ENCODE peak calls at places on chromosomes 12 and 14, in five cellular contexts. H is fibroblast of lung, Q is bronchial epithelial cell, R is kidney, D is lower lobe of right lung. Z is an unnamed sample.

GRCh38 chr14:55893695-55894094 is 224.5 kb upstream of the PELI2 start:
- DNase-seq in D (no peak), H (peak), R (no peak), Q (no peak), Z (no peak)

GRCh38 chr12:107330901-107331431 is 237.6 kb upstream of the CRY1 start:
- DNase-seq in D (no peak), Q (no peak), R (no peak), H (no peak), Z (no peak)

GRCh38 chr14:69957986-69958385 is 78.8 kb downstream of the SMOC1 start:
- DNase-seq in D (no peak), H (no peak), Q (no peak), R (no peak), Z (no peak)

GRCh38 chr12:66921151-66921550 is 242.3 kb upstream of the GRIP1 start:
- DNase-seq in H (no peak), D (no peak), Q (peak), R (no peak), Z (no peak)

GRCh38 chr12:29148958-29149690 is at the start of gene FAR2:
- DNase-seq in R (peak), Q (peak), H (peak), D (peak), Z (no peak)

GRCh38 chr12:104569348-104570173 is 112.8 kb downstream of the CHST11 start:
- DNase-seq in H (no peak), D (peak), Q (no peak), R (no peak), Z (peak)

GRCh38 chr12:88633312-88633711 is 53.0 kb upstream of the KITLG start:
- DNase-seq in D (no peak), R (no peak), Q (no peak), H (no peak), Z (no peak)

GRCh38 chr14:37697489-37698121 is 102.2 kb downstream of the TTC6 start:
- DNase-seq in R (no peak), D (no peak), H (peak), Q (peak), Z (no peak)

GRCh38 chr12:75553398-75553797 is 42.0 kb upstream of the KRR1 start:
- DNase-seq in D (no peak), Q (peak), R (no peak), H (peak), Z (no peak)

GRCh38 chr12:61750604-61751003 is 509.6 kb upstream of the USP15 start:
- DNase-seq in D (no peak), H (no peak), Q (peak), R (no peak), Z (no peak)

GRCh38 chr14:26808407-26808806 is 210.6 kb upstream of the NOVA1 start:
- DNase-seq in D (no peak), Q (peak), R (no peak), H (peak), Z (no peak)

GRCh38 chr14:101979666-101980065 is 15.3 kb downstream of the DYNC1H1 start:
- DNase-seq in D (no peak), H (peak), Q (no peak), R (no peak), Z (no peak)

GRCh38 chr14:55684956-55685584 is 105.1 kb downstream of the KTN1 start:
- DNase-seq in R (no peak), H (no peak), Q (no peak), D (no peak), Z (no peak)

GRCh38 chr14:80862983-80863382 is 78.6 kb downstream of the CEP128 start:
- DNase-seq in D (no peak), H (no peak), Q (no peak), R (no peak), Z (no peak)
- TF ChIP-seq CTCF in D (no peak), H (peak), Q (no peak), R (no peak), Z (no peak)

DNA sequence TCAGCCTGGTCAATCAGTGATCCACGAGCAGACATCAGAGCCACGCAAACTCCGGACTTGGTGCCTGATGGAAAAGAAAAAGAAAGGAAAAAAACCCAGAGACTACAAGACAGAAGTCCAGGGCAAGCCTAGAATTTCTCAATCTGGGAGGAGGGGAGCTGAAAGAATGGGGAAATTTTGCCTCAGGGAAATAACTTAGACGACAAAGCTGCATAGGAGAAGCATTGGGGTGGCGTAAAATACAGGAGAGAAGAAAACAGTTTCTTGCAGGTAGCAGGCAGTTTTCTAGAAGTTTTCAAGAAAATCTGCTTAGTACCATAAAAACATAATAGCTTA is 2.6 kb upstream of the SLC11A2 start:
- DNase-seq in R (no peak), H (no peak), D (no peak), Q (peak), Z (no peak)
- H3K4me3 ChIP-seq in R (peak), H (no peak), D (no peak), Q (peak), Z (peak)

GRCh38 chr12:120684523-120684932 is 2.4 kb upstream of the MLEC start:
- DNase-seq in H (no peak), D (no peak), R (no peak), Q (peak), Z (no peak)

GRCh38 chr12:120687570-120688289 is 781 bp downstream of the MLEC start:
- DNase-seq in D (peak), H (peak), Q (no peak), R (no peak), Z (no peak)

GRCh38 chr12:120686151-120686689 is 729 bp upstream of the MLEC start:
- DNase-seq in H (peak), D (peak), Q (peak), R (peak), Z (peak)

GRCh38 chr12:120688527-120689071 is 1.6 kb downstream of the MLEC start:
- DNase-seq in H (peak), Q (peak), D (no peak), R (no peak), Z (no peak)

GRCh38 chr12:120686690-120687569 is at the start of gene MLEC:
- DNase-seq in H (peak), Q (peak), R (peak), D (peak), Z (peak)
- TF ChIP-seq CTCF in H (no peak), Q (peak), R (peak), D (peak), Z (no peak)

DNA sequence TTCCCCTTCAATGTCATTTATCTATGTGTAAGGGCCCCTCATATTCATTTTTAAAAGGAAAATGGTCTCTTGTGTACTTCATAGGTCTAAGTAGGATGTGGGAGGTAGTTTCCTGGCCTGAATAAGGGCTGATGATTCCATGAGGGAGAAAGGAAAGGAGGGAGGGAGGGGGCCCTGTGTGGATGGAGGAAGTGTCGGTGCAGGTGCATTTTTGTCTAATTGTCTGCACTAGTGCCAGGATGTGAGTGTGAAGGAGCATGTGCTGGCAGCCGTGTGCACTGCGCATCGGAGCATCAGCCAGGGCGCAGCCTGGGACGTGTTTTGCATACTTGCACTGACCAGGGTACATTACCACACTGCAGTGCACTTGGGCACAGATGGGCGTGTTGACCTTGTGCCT is 29.2 kb downstream of the SMUG1 start:
- DNase-seq in D (no peak), Q (no peak), R (no peak), H (no peak), Z (no peak)
- H3K4me3 ChIP-seq in D (no peak), Q (no peak), R (no peak), H (no peak), Z (no peak)

DNA sequence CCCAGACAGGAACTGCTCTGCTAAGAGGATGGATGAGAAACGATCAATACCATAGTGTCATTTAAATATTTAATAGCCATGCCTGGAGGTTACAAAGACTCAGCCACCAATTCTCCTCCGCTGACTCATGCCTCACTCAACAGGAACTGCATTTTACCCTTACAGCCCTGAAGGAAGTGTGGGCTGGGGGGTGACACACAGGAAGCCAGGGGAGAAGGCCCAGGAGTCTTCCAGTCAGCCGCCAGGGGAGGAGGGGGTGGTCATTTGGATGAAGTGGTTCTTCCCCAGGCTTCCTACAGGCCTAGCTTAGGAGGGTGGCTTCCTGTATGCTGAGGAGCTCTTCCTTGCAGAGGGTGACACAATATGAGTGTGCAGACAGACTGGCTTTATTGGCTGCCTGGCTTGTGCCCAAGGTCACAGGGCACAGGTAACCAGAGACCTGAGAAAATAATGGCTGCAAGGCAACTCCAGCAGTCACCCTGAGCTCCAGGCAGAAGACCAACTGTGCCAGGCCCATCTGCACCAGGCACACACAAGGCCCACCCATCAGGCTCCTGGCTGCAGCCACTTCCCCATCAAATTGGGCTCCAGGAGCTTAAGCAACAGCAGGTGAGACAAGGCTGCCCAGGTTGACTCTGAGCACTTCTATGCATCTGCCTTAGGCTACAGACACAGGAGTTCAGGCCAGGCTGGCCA is 30.6 kb upstream of the RPLP0 start:
- DNase-seq in H (peak), D (peak), Q (peak), R (peak), Z (no peak)
- TF ChIP-seq CTCF in H (no peak), D (peak), Q (peak), R (no peak), Z (no peak)

GRCh38 chr14:78611796-78612571 is 441.8 kb downstream of the NRXN3 start:
- DNase-seq in D (no peak), H (no peak), R (no peak), Q (no peak), Z (no peak)
- H3K4me3 ChIP-seq in D (no peak), H (no peak), R (no peak), Q (no peak), Z (no peak)

DNA sequence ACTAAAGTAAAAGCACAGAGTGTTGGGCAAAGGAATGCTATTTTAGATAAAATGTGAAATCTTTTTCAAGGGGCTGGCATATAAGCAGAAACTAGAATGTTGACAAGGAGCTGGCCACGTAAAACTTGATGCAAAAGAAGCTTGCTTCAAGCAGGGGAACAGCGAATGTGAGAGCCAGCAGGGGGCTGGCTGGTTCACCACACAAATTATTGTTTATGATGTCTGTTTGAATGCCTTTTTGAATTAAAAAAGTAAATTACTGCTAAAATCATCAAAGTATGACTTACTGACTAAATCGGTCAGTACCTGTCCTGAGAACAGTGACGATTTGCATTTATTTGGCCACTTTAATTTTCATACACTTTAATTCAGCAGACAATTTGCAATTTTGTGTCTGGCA is 38.9 kb upstream of the TMTC2 start:
- DNase-seq in Q (no peak), D (no peak), R (no peak), H (no peak), Z (no peak)
- TF ChIP-seq CTCF in Q (no peak), D (no peak), R (no peak), H (no peak), Z (no peak)

DNA sequence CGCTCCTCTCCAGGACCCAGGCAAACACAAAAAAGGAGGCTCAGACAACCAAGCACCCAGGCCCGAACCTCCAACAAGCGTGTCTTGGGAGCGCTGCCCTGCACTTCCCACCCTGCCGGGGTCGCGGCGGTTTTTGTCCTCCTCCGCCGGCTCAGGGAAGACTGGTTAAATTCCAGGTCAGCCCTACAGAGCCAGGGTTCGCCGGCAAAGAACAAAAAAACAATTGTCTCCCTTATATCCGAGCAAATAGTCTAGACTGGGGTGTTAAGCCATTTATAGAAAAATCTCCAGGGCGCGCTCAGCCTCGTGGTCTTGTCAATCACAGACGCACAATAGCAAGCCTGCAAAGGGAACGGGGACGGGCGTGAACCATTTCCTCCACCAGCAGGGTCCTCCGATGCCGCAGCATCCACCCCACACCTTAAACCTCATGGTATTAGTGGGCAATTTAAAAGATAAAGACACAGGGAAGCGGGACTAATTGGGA is 46.9 kb downstream of the BCAT1 start:
- DNase-seq in R (no peak), D (peak), H (peak), Q (no peak), Z (no peak)
- H3K4me3 ChIP-seq in R (peak), D (peak), H (peak), Q (peak), Z (peak)